ENCODE peak calls at places on chromosomes 16 and 17, in seven cellular contexts. M is GM23248, W is MM.1S, Q is neural progenitor cell, K is SK-N-SH, G is GM23338, B is PC-3. I is an unnamed sample.
A peak's percentile ranks its signal among the peaks of the same experiment; 100 is the strongest.

GRCh38 chr16:73163238-73163795 is 115.4 kb upstream of the ZFHX3 start:
- DNase-seq in M (no peak), W (no peak), Q (no peak), K (no peak), G (no peak), B (no peak), I (no peak)

GRCh38 chr16:6611535-6611934 is 721.1 kb upstream of the RBFOX1 start:
- DNase-seq in M (no peak), W (no peak), Q (peak; percentile 27), K (no peak), G (peak; percentile 53), B (no peak), I (no peak)

GRCh38 chr17:49906511-49907136 is 58.8 kb upstream of the TAC4 start:
- DNase-seq in M (no peak), W (no peak), Q (no peak), K (no peak), G (no peak), B (peak; percentile 23), I (no peak)

GRCh38 chr16:27685802-27686201 is 135.9 kb downstream of the KATNIP start:
- DNase-seq in M (peak; percentile 44), W (no peak), Q (no peak), K (no peak), G (no peak), B (no peak), I (no peak)

GRCh38 chr17:10668771-10669170 is 11.7 kb upstream of the MYH3 start:
- DNase-seq in M (peak; percentile 35), W (no peak), Q (no peak), K (no peak), G (no peak), B (peak; percentile 6), I (no peak)

GRCh38 chr17:60139438-60140285 is 10.1 kb upstream of the CA4 start:
- DNase-seq in M (peak; percentile 85), W (peak; percentile 49), Q (peak; percentile 92), K (no peak), G (peak; percentile 86), B (peak; percentile 31), I (peak; percentile 12)

GRCh38 chr17:78051186-78051972 is 77.2 kb downstream of the TMC6 start:
- DNase-seq in M (no peak), W (no peak), Q (no peak), K (no peak), G (no peak), B (no peak), I (no peak)

GRCh38 chr17:41773190-41773588 is 13.3 kb downstream of the JUP start:
- DNase-seq in M (peak; percentile 81), W (no peak), Q (peak; percentile 57), K (peak; percentile 71), G (peak; percentile 67), B (peak; percentile 92), I (peak; percentile 79)

GRCh38 chr17:50604470-50604869 is 30.2 kb upstream of the ABCC3 start:
- DNase-seq in M (peak; percentile 39), W (no peak), Q (no peak), K (peak; percentile 99), G (peak; percentile 62), B (no peak), I (no peak)

GRCh38 chr16:86375841-86376240 is 134.5 kb upstream of the FOXF1 start:
- DNase-seq in M (no peak), W (no peak), Q (no peak), K (no peak), G (no peak), B (no peak), I (no peak)
- TF ChIP-seq EZH2phosphoT487 in M (no peak), W (no peak), Q (no peak), K (no peak), G (no peak), B (no peak), I (no peak)

DNA sequence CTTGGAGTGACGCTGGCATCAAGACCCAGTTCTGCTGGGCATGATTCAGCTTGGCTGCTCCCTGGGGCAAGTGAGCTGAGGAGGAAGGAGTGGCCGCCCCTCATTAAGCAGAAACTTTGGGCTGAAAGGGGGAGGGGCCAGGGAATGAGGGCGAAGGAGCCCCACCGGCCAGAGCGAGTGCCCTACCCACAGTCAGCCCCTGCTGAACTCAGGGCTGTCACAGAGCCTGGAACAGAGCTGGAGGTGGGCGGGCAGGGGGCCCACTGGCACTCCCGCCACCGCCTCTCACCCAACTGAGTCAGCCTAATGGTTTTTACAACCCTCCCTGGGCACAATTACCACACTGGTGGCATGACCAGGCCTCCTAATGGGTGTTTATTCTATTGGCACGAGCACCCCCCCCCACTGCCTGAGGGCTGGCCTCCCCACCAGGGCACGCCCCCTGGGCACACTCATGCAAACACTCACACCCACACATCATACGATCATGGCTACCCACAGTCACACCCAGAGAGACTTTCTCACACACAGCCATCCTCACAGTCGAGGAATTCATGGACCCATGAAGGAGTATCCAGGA is 19.2 kb downstream of the UNC119 start:
- DNase-seq in M (peak; percentile 67), W (no peak), Q (no peak), K (no peak), G (no peak), B (no peak), I (no peak)
- TF ChIP-seq EZH2phosphoT487 in M (no peak), W (no peak), Q (no peak), K (no peak), G (no peak), B (no peak), I (no peak)

GRCh38 chr16:81060576-81061306 is 16.3 kb downstream of the C16orf46 start:
- DNase-seq in M (no peak), W (no peak), Q (no peak), K (no peak), G (peak; percentile 37), B (no peak), I (no peak)
- TF ChIP-seq EZH2phosphoT487 in M (no peak), W (no peak), Q (no peak), K (no peak), G (no peak), B (no peak), I (no peak)

DNA sequence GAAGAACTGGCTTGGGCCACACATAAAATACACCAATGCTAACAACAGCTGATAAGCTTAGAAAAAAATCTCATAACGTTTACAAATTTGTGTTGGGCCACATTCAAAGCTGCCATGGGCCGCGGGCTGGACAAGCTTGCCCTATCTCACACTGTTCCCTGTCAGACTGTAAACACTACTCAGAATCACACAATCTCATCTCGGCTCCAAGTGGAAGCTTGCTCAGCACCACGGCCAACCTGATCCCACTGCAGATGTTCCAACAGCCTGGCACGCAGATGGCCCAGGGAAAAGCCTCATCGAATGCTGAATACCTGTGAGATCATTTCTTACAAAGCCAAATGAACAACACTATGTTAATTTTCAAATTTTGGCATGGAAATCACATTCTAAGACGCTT is 125.8 kb downstream of the ANKRD11 start:
- DNase-seq in M (peak; percentile 74), W (no peak), Q (no peak), K (peak; percentile 75), G (no peak), B (no peak), I (no peak)
- TF ChIP-seq EZH2phosphoT487 in M (no peak), W (no peak), Q (no peak), K (no peak), G (no peak), B (no peak), I (no peak)

DNA sequence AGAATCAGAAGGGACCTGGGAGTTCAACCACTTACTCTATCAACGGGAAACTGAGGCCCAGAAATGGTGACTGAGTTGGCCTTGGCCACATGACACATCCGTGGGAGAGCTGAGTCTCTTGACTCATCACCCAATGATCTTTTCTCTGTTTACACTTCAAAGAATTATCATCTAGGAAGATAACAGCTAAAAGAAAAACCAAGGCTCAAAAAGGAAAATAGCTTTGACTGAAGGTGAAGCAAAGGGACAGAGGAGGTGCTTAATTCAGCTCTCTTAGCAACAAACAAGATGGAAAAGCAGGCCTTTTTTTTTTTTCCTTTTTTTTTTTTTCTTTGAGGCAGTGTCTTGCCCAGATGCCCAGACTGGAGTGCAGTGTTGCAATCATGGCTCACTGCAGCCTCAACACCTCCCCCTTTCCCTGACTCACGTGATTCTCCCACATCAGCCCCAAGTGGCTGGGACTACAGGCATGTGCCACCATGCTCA is 16.7 kb downstream of the ERCC4 start:
- DNase-seq in M (peak; percentile 73), W (no peak), Q (no peak), K (no peak), G (no peak), B (peak; percentile 16), I (no peak)
- TF ChIP-seq EZH2phosphoT487 in M (no peak), W (no peak), Q (no peak), K (no peak), G (no peak), B (no peak), I (no peak)

GRCh38 chr17:58870747-58871146 is 115.1 kb downstream of the PPM1E start:
- DNase-seq in M (no peak), W (no peak), Q (no peak), K (no peak), G (peak; percentile 11), B (peak; percentile 23), I (no peak)

DNA sequence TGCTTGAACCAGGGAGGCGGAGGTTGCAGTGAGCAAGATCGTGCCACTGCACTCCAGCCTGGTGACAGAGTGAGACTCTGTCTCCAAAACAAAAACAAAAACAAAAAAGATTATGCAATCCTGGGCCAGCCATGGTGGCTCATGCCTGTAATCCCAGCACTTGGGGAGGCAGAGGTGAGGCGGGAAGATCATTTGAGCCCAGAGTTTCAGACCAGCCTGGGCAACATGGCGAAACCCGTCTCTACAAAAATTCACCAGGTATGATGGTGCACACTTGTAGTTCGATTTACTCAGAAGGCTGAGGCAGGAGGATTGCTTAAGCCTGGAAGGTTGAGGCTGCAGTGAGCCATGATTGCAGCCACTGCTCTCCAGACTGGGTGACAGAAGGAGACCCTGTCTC is 109.6 kb downstream of the PPM1E start:
- DNase-seq in M (no peak), W (no peak), Q (no peak), K (no peak), G (no peak), B (no peak), I (no peak)
- TF ChIP-seq EZH2phosphoT487 in M (no peak), W (no peak), Q (no peak), K (no peak), G (no peak), B (no peak), I (no peak)

I was measured in HCT116.